ENCODE peak calls at places on chromosomes 4 and X, in eight cellular contexts. Y, G, B, O, J, M, S and R are unnamed samples.

GRCh38 chr4:153566751-153567150 is 100.6 kb downstream of the TMEM131L start:
- DNase-seq in J (no peak), S (no peak), O (peak), M (no peak), Y (no peak), G (no peak), B (no peak), R (no peak)

GRCh38 chr4:17469931-17470674 is 41.8 kb downstream of the QDPR start:
- DNase-seq in J (peak), G (no peak), M (peak), Y (peak), B (no peak), S (no peak), O (no peak), R (no peak)

GRCh38 chrX:43175428-43175827 is 397.5 kb upstream of the PPP1R2C start:
- DNase-seq in J (no peak), M (no peak), Y (no peak), S (no peak), B (no peak), G (no peak), O (no peak), R (peak)

GRCh38 chr4:3306465-3306864 is 13.6 kb downstream of the RGS12 start:
- DNase-seq in G (no peak), B (no peak), O (no peak), M (no peak), Y (no peak), J (no peak), S (no peak), R (no peak)

GRCh38 chr4:13875160-13875559 is 247.6 kb upstream of the BOD1L1 start:
- DNase-seq in M (no peak), O (no peak), G (no peak), J (no peak), B (no peak), Y (no peak), S (no peak), R (no peak)

GRCh38 chr4:113153529-113154101 is 104.2 kb downstream of the ANK2 start:
- DNase-seq in O (no peak), M (no peak), J (no peak), S (peak), Y (no peak), B (no peak), G (peak), R (no peak)

GRCh38 chr4:32215277-32215676 is 1495.1 kb downstream of the PCDH7 start:
- DNase-seq in J (no peak), Y (no peak), O (no peak), B (no peak), M (no peak), S (no peak), G (no peak), R (no peak)

GRCh38 chrX:16300831-16301230 is 133.6 kb downstream of the MAGEB17 start:
- DNase-seq in J (no peak), M (no peak), G (no peak), B (no peak), Y (no peak), O (no peak), S (no peak), R (no peak)

GRCh38 chr4:140710784-140711622 is 45.2 kb downstream of the TBC1D9 start:
- DNase-seq in M (no peak), O (no peak), S (no peak), J (no peak), Y (no peak), G (no peak), B (no peak), R (no peak)

GRCh38 chrX:153723351-153724251 is 586 bp downstream of the BCAP31 start:
- DNase-seq in S (peak), B (no peak), J (peak), M (peak), Y (peak), G (peak), O (no peak), R (no peak)

GRCh38 chr4:87270144-87270543 is 49.7 kb upstream of the KLHL8 start:
- DNase-seq in B (no peak), Y (peak), M (peak), S (peak), J (peak), O (no peak), G (peak), R (peak)

GRCh38 chrX:10085223-10085622 is 71.6 kb upstream of the CLCN4 start:
- DNase-seq in Y (no peak), B (no peak), O (no peak), G (no peak), S (no peak), J (peak), M (no peak), R (no peak)

GRCh38 chr4:143711543-143712159 is 11.2 kb upstream of the FREM3 start:
- DNase-seq in M (no peak), G (no peak), J (no peak), S (no peak), O (no peak), Y (no peak), B (no peak), R (no peak)

GRCh38 chr4:27020203-27020602 is 159.6 kb downstream of the STIM2 start:
- DNase-seq in B (no peak), Y (no peak), O (no peak), S (no peak), J (no peak), G (no peak), M (no peak), R (no peak)

GRCh38 chrX:110418220-110418856 is 59.7 kb downstream of the RTL9 start:
- DNase-seq in O (no peak), J (peak), S (peak), M (peak), Y (peak), G (peak), B (no peak), R (no peak)

GRCh38 chr4:5024673-5025072 is 5.4 kb upstream of the CYTL1 start:
- DNase-seq in Y (no peak), M (no peak), B (no peak), S (no peak), G (no peak), O (peak), J (peak), R (no peak)

GRCh38 chr4:179671609-179672008 is 2229.4 kb upstream of the AGA start:
- DNase-seq in J (no peak), G (no peak), S (no peak), M (no peak), B (no peak), Y (peak), O (no peak), R (no peak)

GRCh38 chr4:140744421-140744820 is 11.8 kb downstream of the TBC1D9 start:
- DNase-seq in Y (no peak), G (no peak), J (no peak), O (no peak), M (no peak), S (no peak), B (no peak), R (no peak)

GRCh38 chr4:145734576-145735329 is 54.8 kb downstream of the C4orf51 start:
- DNase-seq in G (peak), Y (peak), B (peak), J (peak), S (peak), M (no peak), O (peak), R (peak)

DNA sequence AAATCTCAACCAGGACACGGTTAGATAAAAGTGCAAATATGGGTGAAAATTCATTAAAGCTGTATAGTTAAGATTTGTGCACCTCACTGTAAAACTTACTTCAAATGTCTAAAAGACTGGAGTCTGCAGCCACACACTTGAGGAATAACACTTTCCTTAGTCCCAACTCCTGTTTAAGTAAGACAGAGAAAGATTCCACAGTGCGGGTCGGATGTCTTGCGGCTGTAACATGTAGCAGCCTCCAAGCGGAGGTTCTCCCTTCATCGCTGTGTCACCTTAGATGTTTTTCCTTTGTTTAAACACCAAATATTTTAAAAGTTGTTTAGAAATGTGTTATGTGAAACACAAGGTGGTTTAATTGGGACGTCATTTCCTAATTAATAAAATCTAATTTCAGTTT is 905 bp upstream of the MAEA start:
- DNase-seq in M (no peak), S (no peak), J (no peak), B (no peak), O (no peak), Y (no peak), G (no peak), R (no peak)
- H3K4me3 ChIP-seq in M (peak), S (peak), J (peak), B (peak), O (peak), Y (peak), G (peak), R (peak)

GRCh38 chrX:82219129-82219528 is 1017.2 kb downstream of the SH3BGRL start:
- DNase-seq in Y (no peak), B (no peak), G (no peak), S (no peak), O (no peak), J (no peak), M (no peak), R (no peak)

GRCh38 chrX:82218361-82218760 is 1016.5 kb downstream of the SH3BGRL start:
- DNase-seq in O (no peak), G (peak), J (peak), S (peak), B (no peak), Y (peak), M (peak), R (peak)
- TF ChIP-seq CTCF in O (peak), G (peak), J (no peak), S (no peak), B (peak), Y (peak), M (no peak), R (peak)

GRCh38 chr4:55125763-55126541 is 557 bp upstream of the KDR start:
- DNase-seq in S (no peak), Y (no peak), O (peak), B (no peak), G (no peak), M (peak), J (peak), R (no peak)

GRCh38 chr4:55122235-55122634 is 3.2 kb downstream of the KDR start:
- DNase-seq in S (peak), Y (no peak), B (no peak), M (no peak), J (no peak), O (no peak), G (no peak), R (peak)

GRCh38 chr4:55123791-55124190 is 1.6 kb downstream of the KDR start:
- DNase-seq in B (no peak), O (no peak), G (no peak), S (no peak), M (peak), Y (no peak), J (no peak), R (no peak)

GRCh38 chr4:55125087-55125721 is at the start of gene KDR:
- DNase-seq in Y (no peak), G (peak), M (peak), J (peak), B (no peak), O (peak), S (no peak), R (peak)

GRCh38 chr4:55124337-55125076 is 888 bp downstream of the KDR start:
- DNase-seq in G (no peak), M (peak), B (no peak), J (peak), S (no peak), Y (no peak), O (no peak), R (no peak)
- H3K4me3 ChIP-seq in G (peak), M (peak), B (peak), J (peak), S (no peak), Y (no peak), O (peak), R (no peak)

DNA sequence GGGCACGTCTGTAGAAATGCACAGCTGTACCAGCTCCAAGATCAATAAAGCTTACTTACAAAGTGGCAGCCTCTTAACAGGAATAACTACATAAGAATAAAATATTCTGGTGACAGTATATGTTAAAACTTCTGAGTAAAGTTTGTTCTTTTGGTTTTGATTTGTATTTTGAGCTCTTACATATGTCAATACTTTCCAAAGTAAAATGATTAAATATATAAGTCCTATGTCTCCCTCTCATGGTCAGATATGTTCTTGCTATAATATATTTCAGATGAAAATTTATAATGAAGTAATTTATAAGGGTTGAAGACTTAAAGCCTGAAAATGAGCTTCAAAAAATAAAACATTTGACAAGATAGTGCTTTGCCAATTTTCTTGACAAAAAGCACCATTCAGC is 254.4 kb downstream of the NPFFR2 start:
- DNase-seq in Y (peak), S (peak), J (peak), G (peak), M (peak), O (no peak), B (no peak), R (peak)
- TF ChIP-seq CTCF in Y (peak), S (no peak), J (peak), G (peak), M (no peak), O (no peak), B (no peak), R (peak)

DNA sequence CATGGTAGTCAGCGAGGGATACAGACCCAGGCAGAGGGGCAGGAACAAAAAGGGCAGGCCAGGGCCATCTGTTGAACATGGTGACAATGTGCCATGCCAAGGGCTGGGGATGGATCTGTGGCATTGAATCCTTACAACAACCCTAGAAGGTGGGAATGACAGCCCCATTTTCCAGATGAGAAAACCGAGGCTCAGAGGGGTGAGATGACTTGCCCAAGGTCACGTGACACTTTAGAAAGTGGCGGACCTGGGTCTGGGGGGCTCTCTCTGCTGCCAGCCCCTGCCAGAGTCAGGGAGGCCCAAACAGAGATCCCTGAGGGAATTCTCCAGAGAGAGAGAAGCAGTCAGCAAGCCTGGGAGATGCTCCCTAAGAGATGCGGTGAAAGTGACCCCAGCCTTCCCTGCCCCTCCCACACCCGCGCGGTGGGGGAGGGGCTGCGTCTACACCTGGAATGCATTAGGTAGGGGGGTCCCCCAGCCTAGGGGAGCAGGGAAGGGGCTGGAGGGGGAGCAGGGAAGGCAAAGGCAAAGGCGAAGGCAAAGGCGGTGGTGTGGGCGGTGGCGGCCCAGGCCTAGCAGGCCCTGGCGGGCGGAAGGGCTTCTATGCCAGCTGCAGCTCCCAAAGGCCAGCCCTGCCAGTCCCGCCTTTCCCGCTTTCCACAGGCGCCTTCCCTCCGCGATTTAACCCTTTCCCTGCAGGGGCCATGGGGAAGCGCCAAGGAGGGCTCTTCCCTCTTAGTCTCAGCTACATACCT is 13.0 kb downstream of the FGD1 start:
- DNase-seq in B (no peak), Y (no peak), S (no peak), J (no peak), G (peak), M (no peak), O (no peak), R (no peak)
- H3K4me3 ChIP-seq in B (peak), Y (no peak), S (no peak), J (no peak), G (no peak), M (no peak), O (no peak), R (no peak)

DNA sequence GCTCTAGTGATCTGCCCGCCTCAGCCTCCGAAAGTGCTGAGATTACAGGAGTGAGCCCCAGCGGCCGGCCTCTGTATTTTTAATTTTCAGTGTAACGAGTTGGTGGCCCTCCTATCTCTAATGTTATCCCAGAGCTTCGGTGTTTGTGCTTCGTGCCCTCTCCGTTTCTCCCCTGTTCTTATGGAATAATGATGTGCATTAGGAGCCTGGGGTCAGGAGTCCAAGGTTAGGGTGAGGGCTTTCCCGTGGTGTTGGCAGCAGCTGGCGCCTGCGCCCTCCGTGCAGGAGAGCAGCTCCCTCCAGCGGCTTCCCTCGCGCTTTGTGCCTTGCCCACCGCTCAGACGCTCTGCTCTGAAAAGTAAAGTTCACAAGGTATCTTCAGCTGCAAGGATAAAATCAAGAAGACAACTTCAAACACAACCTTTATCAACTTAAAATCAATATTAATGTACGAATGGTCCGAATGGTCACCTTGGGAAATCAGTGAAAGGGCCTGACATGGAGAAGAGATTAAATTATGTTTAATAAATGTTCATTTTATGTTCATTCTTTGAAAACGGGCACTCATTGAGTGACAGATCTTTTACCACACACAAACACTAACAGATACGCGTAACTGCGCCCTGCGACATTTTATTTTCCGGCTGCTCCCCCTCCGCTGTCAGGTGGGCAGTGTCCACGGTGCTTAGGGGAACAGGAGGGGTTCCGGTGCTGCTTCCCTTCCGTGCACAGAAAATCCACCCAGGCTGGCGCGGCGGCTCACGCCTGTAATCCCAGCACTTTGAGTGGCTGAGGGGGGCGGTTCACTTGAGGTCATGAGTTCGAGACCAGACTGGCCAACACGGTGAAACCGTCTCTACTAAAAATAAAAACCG is 62.4 kb downstream of the TRAPPC11 start:
- DNase-seq in J (peak), Y (peak), O (peak), G (peak), M (peak), S (peak), B (no peak), R (no peak)
- TF ChIP-seq CTCF in J (peak), Y (peak), O (peak), G (no peak), M (peak), S (peak), B (no peak), R (no peak)

DNA sequence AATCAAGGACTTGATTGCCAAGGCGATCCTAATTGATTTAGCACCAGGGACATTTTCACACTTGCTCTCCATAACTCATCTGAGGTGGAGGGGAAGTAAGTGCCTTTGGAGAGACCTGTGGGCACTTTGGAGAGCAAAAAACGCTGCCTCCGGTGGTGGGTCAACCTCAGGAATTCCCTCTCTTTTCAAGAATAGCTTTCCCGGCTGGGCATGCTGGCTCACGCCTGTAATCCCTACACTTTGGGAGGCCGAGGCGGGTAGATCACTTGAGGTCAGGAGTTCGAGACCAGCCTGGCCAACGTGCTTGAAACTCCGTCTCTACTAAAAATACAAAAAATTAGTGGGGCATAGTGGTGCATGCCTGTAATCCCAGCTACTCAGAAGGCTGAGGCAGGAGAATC is 49.2 kb downstream of the PRPS1 start:
- DNase-seq in M (peak), G (no peak), O (no peak), S (no peak), J (no peak), B (no peak), Y (no peak), R (no peak)
- H3K4me3 ChIP-seq in M (no peak), G (no peak), O (peak), S (peak), J (no peak), B (peak), Y (no peak), R (peak)

GRCh38 chr4:158850800-158851644 is 82.2 kb downstream of the FNIP2 start:
- DNase-seq in O (no peak), S (no peak), G (peak), B (no peak), Y (peak), M (peak), J (peak), R (no peak)
- TF ChIP-seq CTCF in O (peak), S (peak), G (peak), B (peak), Y (peak), M (peak), J (peak), R (peak)

GRCh38 chrX:44344194-44344593 is 722 bp upstream of the EFHC2 start:
- DNase-seq in G (no peak), M (no peak), B (no peak), O (peak), S (no peak), Y (no peak), J (no peak), R (no peak)
- H3K4me3 ChIP-seq in G (no peak), M (no peak), B (peak), O (peak), S (peak), Y (no peak), J (no peak), R (no peak)